ENCODE peak calls at places on chromosome 22, in ten cellular contexts. One of them, this sample, is unnamed.

GRCh38 chr22:49585695-49586243 is 241.9 kb downstream of the BRD1 start:
- DNase-seq in activated T-helper 9 cell treated with anti-CD3 and anti-CD28 coated beads, Interleukin-2, amount 50 U/mL, for 16 hours: no peak
- DNase-seq in A549: no peak
- DNase-seq in stimulated activated CD4-positive, alpha-beta T cell treated with anti-CD3 and anti-CD28 coated beads, Interleukin-2, amount 100 ng/mL, for 24 hours: no peak
- DNase-seq in RCC 7860: no peak
- DNase-seq in H54: no peak
- DNase-seq in COR-L47: no peak
- DNase-seq in activated CD4-positive, alpha-beta T cell treated with anti-CD3 and anti-CD28 coated beads, Interleukin-2, amount 10 ng/mL, durations not matched to agents 24 days and 14 days: no peak
- DNase-seq in SK-N-DZ: no peak
- DNase-seq in NCI-H1417: no peak
- DNase-seq in this sample: no peak

GRCh38 chr22:36902143-36902911 is 11.1 kb upstream of the CSF2RB start:
- DNase-seq in activated T-helper 9 cell treated with anti-CD3 and anti-CD28 coated beads, Interleukin-2, amount 50 U/mL, for 16 hours: no peak
- DNase-seq in A549: no peak
- DNase-seq in stimulated activated CD4-positive, alpha-beta T cell treated with anti-CD3 and anti-CD28 coated beads, Interleukin-2, amount 100 ng/mL, for 24 hours: no peak
- DNase-seq in RCC 7860: no peak
- DNase-seq in H54: no peak
- DNase-seq in COR-L47: no peak
- DNase-seq in activated CD4-positive, alpha-beta T cell treated with anti-CD3 and anti-CD28 coated beads, Interleukin-2, amount 10 ng/mL, durations not matched to agents 24 days and 14 days: no peak
- DNase-seq in SK-N-DZ: no peak
- DNase-seq in NCI-H1417: no peak
- DNase-seq in this sample: no peak

GRCh38 chr22:38861927-38862326 is 10.1 kb downstream of the CBX6 start:
- DNase-seq in activated T-helper 9 cell treated with anti-CD3 and anti-CD28 coated beads, Interleukin-2, amount 50 U/mL, for 16 hours: no peak
- DNase-seq in A549: no peak
- DNase-seq in stimulated activated CD4-positive, alpha-beta T cell treated with anti-CD3 and anti-CD28 coated beads, Interleukin-2, amount 100 ng/mL, for 24 hours: no peak
- DNase-seq in RCC 7860: no peak
- DNase-seq in H54: no peak
- DNase-seq in COR-L47: no peak
- DNase-seq in activated CD4-positive, alpha-beta T cell treated with anti-CD3 and anti-CD28 coated beads, Interleukin-2, amount 10 ng/mL, durations not matched to agents 24 days and 14 days: no peak
- DNase-seq in SK-N-DZ: no peak
- DNase-seq in NCI-H1417: no peak
- DNase-seq in this sample: no peak

GRCh38 chr22:50056214-50056972 is 1.7 kb downstream of the TTLL8 start:
- DNase-seq in activated T-helper 9 cell treated with anti-CD3 and anti-CD28 coated beads, Interleukin-2, amount 50 U/mL, for 16 hours: no peak
- DNase-seq in A549: no peak
- DNase-seq in stimulated activated CD4-positive, alpha-beta T cell treated with anti-CD3 and anti-CD28 coated beads, Interleukin-2, amount 100 ng/mL, for 24 hours: no peak
- DNase-seq in RCC 7860: no peak
- DNase-seq in H54: no peak
- DNase-seq in COR-L47: no peak
- DNase-seq in activated CD4-positive, alpha-beta T cell treated with anti-CD3 and anti-CD28 coated beads, Interleukin-2, amount 10 ng/mL, durations not matched to agents 24 days and 14 days: no peak
- DNase-seq in SK-N-DZ: no peak
- DNase-seq in NCI-H1417: no peak
- DNase-seq in this sample: no peak

GRCh38 chr22:38258895-38259294 is 13.9 kb downstream of the TMEM184B start:
- DNase-seq in activated T-helper 9 cell treated with anti-CD3 and anti-CD28 coated beads, Interleukin-2, amount 50 U/mL, for 16 hours: no peak
- DNase-seq in A549: no peak
- DNase-seq in stimulated activated CD4-positive, alpha-beta T cell treated with anti-CD3 and anti-CD28 coated beads, Interleukin-2, amount 100 ng/mL, for 24 hours: no peak
- DNase-seq in RCC 7860: no peak
- DNase-seq in H54: no peak
- DNase-seq in COR-L47: no peak
- DNase-seq in activated CD4-positive, alpha-beta T cell treated with anti-CD3 and anti-CD28 coated beads, Interleukin-2, amount 10 ng/mL, durations not matched to agents 24 days and 14 days: no peak
- DNase-seq in SK-N-DZ: no peak
- DNase-seq in NCI-H1417: no peak
- DNase-seq in this sample: no peak

GRCh38 chr22:25709758-25710157 is 32.2 kb upstream of the MYO18B start:
- DNase-seq in activated T-helper 9 cell treated with anti-CD3 and anti-CD28 coated beads, Interleukin-2, amount 50 U/mL, for 16 hours: no peak
- DNase-seq in A549: no peak
- DNase-seq in stimulated activated CD4-positive, alpha-beta T cell treated with anti-CD3 and anti-CD28 coated beads, Interleukin-2, amount 100 ng/mL, for 24 hours: no peak
- DNase-seq in RCC 7860: no peak
- DNase-seq in H54: no peak
- DNase-seq in COR-L47: no peak
- DNase-seq in activated CD4-positive, alpha-beta T cell treated with anti-CD3 and anti-CD28 coated beads, Interleukin-2, amount 10 ng/mL, durations not matched to agents 24 days and 14 days: peak; percentile 86
- DNase-seq in SK-N-DZ: no peak
- DNase-seq in NCI-H1417: no peak
- DNase-seq in this sample: no peak

GRCh38 chr22:17083255-17083654 is 1.5 kb upstream of the IL17RA start:
- DNase-seq in activated T-helper 9 cell treated with anti-CD3 and anti-CD28 coated beads, Interleukin-2, amount 50 U/mL, for 16 hours: no peak
- DNase-seq in A549: no peak
- DNase-seq in stimulated activated CD4-positive, alpha-beta T cell treated with anti-CD3 and anti-CD28 coated beads, Interleukin-2, amount 100 ng/mL, for 24 hours: no peak
- DNase-seq in RCC 7860: no peak
- DNase-seq in H54: no peak
- DNase-seq in COR-L47: no peak
- DNase-seq in activated CD4-positive, alpha-beta T cell treated with anti-CD3 and anti-CD28 coated beads, Interleukin-2, amount 10 ng/mL, durations not matched to agents 24 days and 14 days: no peak
- DNase-seq in SK-N-DZ: no peak
- DNase-seq in NCI-H1417: no peak
- DNase-seq in this sample: no peak

GRCh38 chr22:25655536-25655935 is 86.5 kb upstream of the MYO18B start:
- DNase-seq in activated T-helper 9 cell treated with anti-CD3 and anti-CD28 coated beads, Interleukin-2, amount 50 U/mL, for 16 hours: no peak
- DNase-seq in A549: no peak
- DNase-seq in stimulated activated CD4-positive, alpha-beta T cell treated with anti-CD3 and anti-CD28 coated beads, Interleukin-2, amount 100 ng/mL, for 24 hours: no peak
- DNase-seq in RCC 7860: no peak
- DNase-seq in H54: no peak
- DNase-seq in COR-L47: no peak
- DNase-seq in activated CD4-positive, alpha-beta T cell treated with anti-CD3 and anti-CD28 coated beads, Interleukin-2, amount 10 ng/mL, durations not matched to agents 24 days and 14 days: peak; percentile 51
- DNase-seq in SK-N-DZ: no peak
- DNase-seq in NCI-H1417: no peak
- DNase-seq in this sample: no peak

GRCh38 chr22:20606041-20606783 is 98.8 kb downstream of the MED15 start:
- DNase-seq in activated T-helper 9 cell treated with anti-CD3 and anti-CD28 coated beads, Interleukin-2, amount 50 U/mL, for 16 hours: peak; percentile 44
- DNase-seq in A549: peak; percentile 75
- DNase-seq in stimulated activated CD4-positive, alpha-beta T cell treated with anti-CD3 and anti-CD28 coated beads, Interleukin-2, amount 100 ng/mL, for 24 hours: peak; percentile 67
- DNase-seq in RCC 7860: no peak
- DNase-seq in H54: peak; percentile 41
- DNase-seq in COR-L47: peak; percentile 67
- DNase-seq in activated CD4-positive, alpha-beta T cell treated with anti-CD3 and anti-CD28 coated beads, Interleukin-2, amount 10 ng/mL, durations not matched to agents 24 days and 14 days: peak; percentile 89
- DNase-seq in SK-N-DZ: peak; percentile 68
- DNase-seq in NCI-H1417: peak; percentile 72
- DNase-seq in this sample: peak; percentile 80

GRCh38 chr22:27794244-27794643 is 7.3 kb downstream of the MN1 start:
- DNase-seq in activated T-helper 9 cell treated with anti-CD3 and anti-CD28 coated beads, Interleukin-2, amount 50 U/mL, for 16 hours: no peak
- DNase-seq in A549: no peak
- DNase-seq in stimulated activated CD4-positive, alpha-beta T cell treated with anti-CD3 and anti-CD28 coated beads, Interleukin-2, amount 100 ng/mL, for 24 hours: no peak
- DNase-seq in RCC 7860: no peak
- DNase-seq in H54: no peak
- DNase-seq in COR-L47: no peak
- DNase-seq in activated CD4-positive, alpha-beta T cell treated with anti-CD3 and anti-CD28 coated beads, Interleukin-2, amount 10 ng/mL, durations not matched to agents 24 days and 14 days: no peak
- DNase-seq in SK-N-DZ: no peak
- DNase-seq in NCI-H1417: no peak
- DNase-seq in this sample: no peak

GRCh38 chr22:41074466-41074865 is 17.9 kb upstream of the EP300 start:
- DNase-seq in activated T-helper 9 cell treated with anti-CD3 and anti-CD28 coated beads, Interleukin-2, amount 50 U/mL, for 16 hours: no peak
- DNase-seq in A549: no peak
- DNase-seq in stimulated activated CD4-positive, alpha-beta T cell treated with anti-CD3 and anti-CD28 coated beads, Interleukin-2, amount 100 ng/mL, for 24 hours: no peak
- DNase-seq in RCC 7860: no peak
- DNase-seq in H54: no peak
- DNase-seq in COR-L47: no peak
- DNase-seq in activated CD4-positive, alpha-beta T cell treated with anti-CD3 and anti-CD28 coated beads, Interleukin-2, amount 10 ng/mL, durations not matched to agents 24 days and 14 days: no peak
- DNase-seq in SK-N-DZ: no peak
- DNase-seq in NCI-H1417: no peak
- DNase-seq in this sample: no peak

GRCh38 chr22:49213731-49214352 is 613.8 kb downstream of the BRD1 start:
- DNase-seq in activated T-helper 9 cell treated with anti-CD3 and anti-CD28 coated beads, Interleukin-2, amount 50 U/mL, for 16 hours: no peak
- DNase-seq in A549: no peak
- DNase-seq in stimulated activated CD4-positive, alpha-beta T cell treated with anti-CD3 and anti-CD28 coated beads, Interleukin-2, amount 100 ng/mL, for 24 hours: no peak
- DNase-seq in RCC 7860: no peak
- DNase-seq in H54: no peak
- DNase-seq in COR-L47: no peak
- DNase-seq in activated CD4-positive, alpha-beta T cell treated with anti-CD3 and anti-CD28 coated beads, Interleukin-2, amount 10 ng/mL, durations not matched to agents 24 days and 14 days: no peak
- DNase-seq in SK-N-DZ: no peak
- DNase-seq in NCI-H1417: no peak
- DNase-seq in this sample: no peak

GRCh38 chr22:36201630-36202312 is at the start of gene APOL4:
- DNase-seq in activated T-helper 9 cell treated with anti-CD3 and anti-CD28 coated beads, Interleukin-2, amount 50 U/mL, for 16 hours: no peak
- DNase-seq in A549: no peak
- DNase-seq in stimulated activated CD4-positive, alpha-beta T cell treated with anti-CD3 and anti-CD28 coated beads, Interleukin-2, amount 100 ng/mL, for 24 hours: no peak
- DNase-seq in RCC 7860: no peak
- DNase-seq in H54: no peak
- DNase-seq in COR-L47: peak; percentile 78
- DNase-seq in activated CD4-positive, alpha-beta T cell treated with anti-CD3 and anti-CD28 coated beads, Interleukin-2, amount 10 ng/mL, durations not matched to agents 24 days and 14 days: no peak
- DNase-seq in SK-N-DZ: no peak
- DNase-seq in NCI-H1417: no peak
- DNase-seq in this sample: peak; percentile 4

GRCh38 chr22:46121523-46122287 is 28.6 kb upstream of the PPARA start:
- DNase-seq in activated T-helper 9 cell treated with anti-CD3 and anti-CD28 coated beads, Interleukin-2, amount 50 U/mL, for 16 hours: no peak
- DNase-seq in A549: peak; percentile 4
- DNase-seq in stimulated activated CD4-positive, alpha-beta T cell treated with anti-CD3 and anti-CD28 coated beads, Interleukin-2, amount 100 ng/mL, for 24 hours: no peak
- DNase-seq in RCC 7860: no peak
- DNase-seq in H54: no peak
- DNase-seq in COR-L47: no peak
- DNase-seq in activated CD4-positive, alpha-beta T cell treated with anti-CD3 and anti-CD28 coated beads, Interleukin-2, amount 10 ng/mL, durations not matched to agents 24 days and 14 days: no peak
- DNase-seq in SK-N-DZ: no peak
- DNase-seq in NCI-H1417: no peak
- DNase-seq in this sample: no peak

GRCh38 chr22:44668190-44668885 is 33.7 kb upstream of the PRR5 start:
- DNase-seq in activated T-helper 9 cell treated with anti-CD3 and anti-CD28 coated beads, Interleukin-2, amount 50 U/mL, for 16 hours: peak; percentile 34
- DNase-seq in A549: no peak
- DNase-seq in stimulated activated CD4-positive, alpha-beta T cell treated with anti-CD3 and anti-CD28 coated beads, Interleukin-2, amount 100 ng/mL, for 24 hours: peak; percentile 36
- DNase-seq in RCC 7860: no peak
- DNase-seq in H54: no peak
- DNase-seq in COR-L47: no peak
- DNase-seq in activated CD4-positive, alpha-beta T cell treated with anti-CD3 and anti-CD28 coated beads, Interleukin-2, amount 10 ng/mL, durations not matched to agents 24 days and 14 days: peak; percentile 89
- DNase-seq in SK-N-DZ: no peak
- DNase-seq in NCI-H1417: no peak
- DNase-seq in this sample: no peak